ENCODE peak calls at places on chromosomes 16 and 17, in four cellular contexts. R is choroid plexus epithelial cell, N is BE2C, F is GM12878. C is an unnamed sample.

GRCh38 chr16:8720080-8720966 is 45.9 kb downstream of the ABAT start:
- DNase-seq in N (peak; percentile 87), R (peak; percentile 1), F (no peak), C (no peak)

GRCh38 chr17:1710807-1711553 is 803 bp upstream of the TLCD2 start:
- DNase-seq in F (no peak), R (no peak), N (no peak), C (no peak)

GRCh38 chr16:75541236-75541635 is 5.3 kb upstream of the CHST5 start:
- DNase-seq in R (no peak), F (no peak), N (no peak), C (no peak)

GRCh38 chr16:56424404-56424765 is 960 bp downstream of the AMFR start:
- DNase-seq in N (no peak), R (no peak), F (no peak), C (no peak)

GRCh38 chr16:47317465-47318240 is 143.2 kb downstream of the ITFG1 start:
- DNase-seq in F (no peak), R (no peak), N (no peak), C (no peak)

GRCh38 chr17:17469996-17470395 is 6.8 kb upstream of the MED9 start:
- DNase-seq in R (no peak), N (no peak), F (no peak), C (no peak)

GRCh38 chr17:29640413-29640812 is 17.7 kb upstream of the CORO6 start:
- DNase-seq in N (no peak), R (peak; percentile 88), F (no peak), C (no peak)

GRCh38 chr16:87236516-87237115 is 80.6 kb downstream of the C16orf95 start:
- DNase-seq in F (no peak), N (no peak), R (no peak), C (no peak)

GRCh38 chr17:45262516-45263476 is 902 bp upstream of the SPATA32 start:
- DNase-seq in F (no peak), N (no peak), R (peak; percentile 86), C (no peak)

GRCh38 chr17:18182978-18183333 is 672 bp upstream of the ALKBH5 start:
- DNase-seq in F (no peak), N (peak; percentile 72), R (no peak), C (no peak)

GRCh38 chr16:56301391-56301850 is 110.1 kb downstream of the GNAO1 start:
- DNase-seq in F (no peak), R (peak; percentile 51), N (no peak), C (no peak)

GRCh38 chr16:80725566-80726162 is 78.7 kb downstream of the CDYL2 start:
- DNase-seq in R (peak; percentile 46), F (no peak), N (no peak), C (no peak)

GRCh38 chr17:64262422-64263260 is at the start of gene TEX2:
- DNase-seq in F (no peak), R (peak; percentile 26), N (peak; percentile 46), C (no peak)

GRCh38 chr16:75288181-75288580 is 36.8 kb upstream of the BCAR1 start:
- DNase-seq in F (no peak), N (no peak), R (no peak), C (no peak)

GRCh38 chr16:88965411-88965810 is 11.6 kb downstream of the CBFA2T3 start:
- DNase-seq in R (no peak), F (no peak), N (no peak), C (no peak)

GRCh38 chr17:2253768-2254406 is 49.7 kb downstream of the SMG6 start:
- DNase-seq in R (no peak), N (no peak), F (peak; percentile 90), C (peak; percentile 72)

GRCh38 chr16:4371481-4372314 is at the start of gene VASN:
- DNase-seq in R (peak; percentile 76), F (no peak), N (peak; percentile 88), C (no peak)

GRCh38 chr16:86508947-86509758 is 1.2 kb upstream of the FOXF1 start:
- DNase-seq in R (peak; percentile 82), F (no peak), N (no peak), C (no peak)

GRCh38 chr17:57407287-57408063 is 151.2 kb downstream of the MSI2 start:
- DNase-seq in N (no peak), F (no peak), R (no peak), C (no peak)

GRCh38 chr17:50393700-50394099 is 3.6 kb downstream of the LRRC59 start:
- DNase-seq in F (no peak), N (no peak), R (no peak), C (no peak)

GRCh38 chr17:44221072-44221861 is 1.8 kb upstream of the UBTF start:
- DNase-seq in R (peak; percentile 90), F (no peak), N (peak; percentile 90), C (no peak)

GRCh38 chr16:88297178-88297720 is 85.5 kb upstream of the ZNF469 start:
- DNase-seq in N (no peak), F (no peak), R (no peak), C (no peak)

GRCh38 chr16:78431701-78432100 is 332.2 kb downstream of the WWOX start:
- DNase-seq in N (no peak), F (no peak), R (no peak), C (no peak)

GRCh38 chr16:6047325-6047724 is 949.7 kb upstream of the EEF2KMT start:
- DNase-seq in N (no peak), R (no peak), F (no peak), C (no peak)

GRCh38 chr17:64354824-64355535 is 35.7 kb downstream of the PECAM1 start:
- DNase-seq in N (no peak), F (no peak), R (peak; percentile 71), C (no peak)

GRCh38 chr17:39461911-39462641 is 790 bp downstream of the CDK12 start:
- DNase-seq in N (peak; percentile 73), F (peak; percentile 32), R (peak; percentile 53), C (no peak)